ENCODE peak calls at places on chromosome 17, in six cellular contexts. F, Y, M, U, V and Z are unnamed samples.

GRCh38 chr17:12665263-12666210 is at the start of gene MYOCD:
- DNase-seq in F (no peak), Y (peak), M (peak), U (no peak), V (no peak), Z (no peak)

GRCh38 chr17:44113868-44114840 is 9.3 kb downstream of the HDAC5 start:
- DNase-seq in F (no peak), Y (no peak), M (no peak), U (no peak), V (no peak), Z (peak)

GRCh38 chr17:3754458-3755334 is 31.0 kb downstream of the HASPIN start:
- DNase-seq in F (no peak), Y (no peak), M (no peak), U (peak), V (no peak), Z (no peak)

GRCh38 chr17:29390856-29391631 is 881 bp downstream of the TAOK1 start:
- DNase-seq in F (no peak), Y (no peak), M (peak), U (peak), V (peak), Z (peak)

GRCh38 chr17:15092762-15093161 is 172.4 kb downstream of the PMP22 start:
- DNase-seq in F (no peak), Y (no peak), M (no peak), U (no peak), V (peak), Z (no peak)

GRCh38 chr17:39196820-39197331 is 593 bp downstream of the CACNB1 start:
- DNase-seq in F (peak), Y (no peak), M (no peak), U (no peak), V (no peak), Z (peak)

GRCh38 chr17:1532836-1533602 is 16.6 kb upstream of the INPP5K start:
- DNase-seq in F (no peak), Y (no peak), M (peak), U (peak), V (peak), Z (peak)

GRCh38 chr17:56838687-56839086 is 4.7 kb downstream of the DGKE start:
- DNase-seq in F (no peak), Y (no peak), M (no peak), U (no peak), V (no peak), Z (no peak)

GRCh38 chr17:73976676-73977521 is 226.6 kb upstream of the RPL38 start:
- DNase-seq in F (peak), Y (no peak), M (no peak), U (no peak), V (no peak), Z (no peak)

GRCh38 chr17:29138184-29138955 is 41.8 kb downstream of the MYO18A start:
- DNase-seq in F (peak), Y (no peak), M (no peak), U (no peak), V (no peak), Z (no peak)

GRCh38 chr17:80826955-80827645 is 164.5 kb upstream of the CHMP6 start:
- DNase-seq in F (peak), Y (peak), M (no peak), U (peak), V (peak), Z (peak)

GRCh38 chr17:60311936-60312335 is 80.0 kb downstream of the USP32 start:
- DNase-seq in F (no peak), Y (no peak), M (no peak), U (no peak), V (peak), Z (no peak)

GRCh38 chr17:78111012-78111726 is 17.4 kb downstream of the TMC6 start:
- DNase-seq in F (no peak), Y (no peak), M (no peak), U (no peak), V (no peak), Z (no peak)

GRCh38 chr17:27906238-27906603 is 13.1 kb upstream of the LYRM9 start:
- DNase-seq in F (no peak), Y (no peak), M (no peak), U (no peak), V (no peak), Z (no peak)

GRCh38 chr17:81298991-81299733 is 4.1 kb upstream of the SLC38A10 start:
- DNase-seq in F (no peak), Y (no peak), M (no peak), U (no peak), V (peak), Z (no peak)

GRCh38 chr17:6669479-6670212 is 18.1 kb downstream of the C17orf100 start:
- DNase-seq in F (no peak), Y (no peak), M (no peak), U (no peak), V (no peak), Z (no peak)

GRCh38 chr17:81578561-81579225 is 26.5 kb upstream of the FAAP100 start:
- DNase-seq in F (no peak), Y (no peak), M (no peak), U (no peak), V (no peak), Z (no peak)

GRCh38 chr17:73342549-73343167 is 30.9 kb upstream of the CDC42EP4 start:
- DNase-seq in F (peak), Y (no peak), M (peak), U (no peak), V (no peak), Z (no peak)

GRCh38 chr17:47072881-47073280 is 93.8 kb upstream of the RPRML start:
- DNase-seq in F (no peak), Y (no peak), M (no peak), U (no peak), V (peak), Z (peak)

GRCh38 chr17:78780852-78781338 is 1.2 kb downstream of the CYTH1 start:
- DNase-seq in F (no peak), Y (no peak), M (no peak), U (no peak), V (peak), Z (no peak)

GRCh38 chr17:49646391-49647255 is 31.3 kb downstream of the SPOP start:
- DNase-seq in F (peak), Y (no peak), M (no peak), U (no peak), V (peak), Z (peak)

GRCh38 chr17:81054881-81055370 is 20.0 kb downstream of the BAIAP2 start:
- DNase-seq in F (no peak), Y (no peak), M (no peak), U (no peak), V (no peak), Z (no peak)